ENCODE peak calls at places on chromosomes 7 and 10, in seven cellular contexts. One of them, this sample, is unnamed.

GRCh38 chr7:35646289-35647033 is 48.5 kb downstream of the HERPUD2 start:
- DNase-seq in A549: no peak
- DNase-seq in H9: no peak
- DNase-seq in iris pigment epithelial cell: no peak
- DNase-seq in C1 segment of cervical spinal cord: no peak
- DNase-seq in NCI-H1436: no peak
- DNase-seq in left lung: no peak
- DNase-seq in this sample: no peak

GRCh38 chr7:74291535-74291934 is 2.3 kb downstream of the CLIP2 start:
- DNase-seq in A549: no peak
- DNase-seq in H9: no peak
- DNase-seq in iris pigment epithelial cell: no peak
- DNase-seq in C1 segment of cervical spinal cord: no peak
- DNase-seq in NCI-H1436: no peak
- DNase-seq in left lung: no peak
- DNase-seq in this sample: no peak

GRCh38 chr7:155603190-155603857 is 41.1 kb upstream of the RBM33 start:
- DNase-seq in A549: no peak
- DNase-seq in H9: no peak
- DNase-seq in iris pigment epithelial cell: no peak
- DNase-seq in C1 segment of cervical spinal cord: no peak
- DNase-seq in NCI-H1436: no peak
- DNase-seq in left lung: no peak
- DNase-seq in this sample: no peak

GRCh38 chr10:18137111-18137510 is 3.1 kb upstream of the CACNB2 start:
- DNase-seq in A549: no peak
- DNase-seq in H9: no peak
- DNase-seq in iris pigment epithelial cell: no peak
- DNase-seq in C1 segment of cervical spinal cord: no peak
- DNase-seq in NCI-H1436: no peak
- DNase-seq in left lung: no peak
- DNase-seq in this sample: no peak

GRCh38 chr7:32586291-32587221 is 91.3 kb downstream of the AVL9 start:
- DNase-seq in A549: peak; percentile 89
- DNase-seq in H9: no peak
- DNase-seq in iris pigment epithelial cell: peak; percentile 98
- DNase-seq in C1 segment of cervical spinal cord: no peak
- DNase-seq in NCI-H1436: no peak
- DNase-seq in left lung: no peak
- DNase-seq in this sample: no peak

GRCh38 chr10:44993226-44993921 is 7.3 kb upstream of the ZNF22 start:
- DNase-seq in A549: no peak
- DNase-seq in H9: no peak
- DNase-seq in iris pigment epithelial cell: no peak
- DNase-seq in C1 segment of cervical spinal cord: no peak
- DNase-seq in NCI-H1436: no peak
- DNase-seq in left lung: no peak
- DNase-seq in this sample: no peak

GRCh38 chr10:86583983-86584382 is 62.4 kb upstream of the WAPL start:
- DNase-seq in A549: peak; percentile 55
- DNase-seq in H9: peak; percentile 76
- DNase-seq in iris pigment epithelial cell: no peak
- DNase-seq in C1 segment of cervical spinal cord: no peak
- DNase-seq in NCI-H1436: no peak
- DNase-seq in left lung: no peak
- DNase-seq in this sample: no peak

GRCh38 chr7:131581241-131582157 is 25.1 kb upstream of the PODXL start:
- DNase-seq in A549: no peak
- DNase-seq in H9: peak; percentile 42
- DNase-seq in iris pigment epithelial cell: no peak
- DNase-seq in C1 segment of cervical spinal cord: no peak
- DNase-seq in NCI-H1436: no peak
- DNase-seq in left lung: no peak
- DNase-seq in this sample: no peak

GRCh38 chr10:124642076-124642710 is 102.0 kb downstream of the FAM53B start:
- DNase-seq in A549: no peak
- DNase-seq in H9: no peak
- DNase-seq in iris pigment epithelial cell: no peak
- DNase-seq in C1 segment of cervical spinal cord: no peak
- DNase-seq in NCI-H1436: no peak
- DNase-seq in left lung: peak; percentile 81
- DNase-seq in this sample: no peak

GRCh38 chr10:100282907-100283306 is 3.6 kb downstream of the BLOC1S2 start:
- DNase-seq in A549: no peak
- DNase-seq in H9: no peak
- DNase-seq in iris pigment epithelial cell: no peak
- DNase-seq in C1 segment of cervical spinal cord: no peak
- DNase-seq in NCI-H1436: no peak
- DNase-seq in left lung: no peak
- DNase-seq in this sample: no peak

GRCh38 chr10:61792921-61793320 is 108.6 kb upstream of the ARID5B start:
- DNase-seq in A549: no peak
- DNase-seq in H9: no peak
- DNase-seq in iris pigment epithelial cell: no peak
- DNase-seq in C1 segment of cervical spinal cord: no peak
- DNase-seq in NCI-H1436: no peak
- DNase-seq in left lung: no peak
- DNase-seq in this sample: no peak

GRCh38 chr10:71255817-71256660 is 43.7 kb downstream of the UNC5B start:
- DNase-seq in A549: no peak
- DNase-seq in H9: no peak
- DNase-seq in iris pigment epithelial cell: peak; percentile 76
- DNase-seq in C1 segment of cervical spinal cord: no peak
- DNase-seq in NCI-H1436: peak; percentile 62
- DNase-seq in left lung: no peak
- DNase-seq in this sample: no peak

GRCh38 chr7:122006687-122007086 is 133.7 kb downstream of the PTPRZ1 start:
- DNase-seq in A549: no peak
- DNase-seq in H9: no peak
- DNase-seq in iris pigment epithelial cell: no peak
- DNase-seq in C1 segment of cervical spinal cord: no peak
- DNase-seq in NCI-H1436: peak; percentile 10
- DNase-seq in left lung: no peak
- DNase-seq in this sample: no peak

GRCh38 chr10:127400216-127400615 is 148.9 kb upstream of the NPS start:
- DNase-seq in A549: no peak
- DNase-seq in H9: no peak
- DNase-seq in iris pigment epithelial cell: no peak
- DNase-seq in C1 segment of cervical spinal cord: no peak
- DNase-seq in NCI-H1436: no peak
- DNase-seq in left lung: no peak
- DNase-seq in this sample: no peak

GRCh38 chr7:159061674-159062212 is 82.9 kb downstream of the VIPR2 start:
- DNase-seq in A549: no peak
- DNase-seq in H9: peak; percentile 72
- DNase-seq in iris pigment epithelial cell: peak; percentile 25
- DNase-seq in C1 segment of cervical spinal cord: no peak
- DNase-seq in NCI-H1436: no peak
- DNase-seq in left lung: peak; percentile 76
- DNase-seq in this sample: no peak

GRCh38 chr10:126014309-126014708 is 117.9 kb downstream of the FANK1 start:
- DNase-seq in A549: no peak
- DNase-seq in H9: no peak
- DNase-seq in iris pigment epithelial cell: peak; percentile 63
- DNase-seq in C1 segment of cervical spinal cord: no peak
- DNase-seq in NCI-H1436: no peak
- DNase-seq in left lung: no peak
- DNase-seq in this sample: no peak

GRCh38 chr7:122268101-122268500 is 36.4 kb downstream of the FEZF1 start:
- DNase-seq in A549: no peak
- DNase-seq in H9: no peak
- DNase-seq in iris pigment epithelial cell: no peak
- DNase-seq in C1 segment of cervical spinal cord: no peak
- DNase-seq in NCI-H1436: peak; percentile 52
- DNase-seq in left lung: no peak
- DNase-seq in this sample: no peak

GRCh38 chr10:7473474-7473873 is 62.6 kb upstream of the SFMBT2 start:
- DNase-seq in A549: no peak
- DNase-seq in H9: no peak
- DNase-seq in iris pigment epithelial cell: no peak
- DNase-seq in C1 segment of cervical spinal cord: no peak
- DNase-seq in NCI-H1436: no peak
- DNase-seq in left lung: no peak
- DNase-seq in this sample: no peak